ENCODE peak calls at places on chromosome 4, in four cellular contexts. S is AG08395, T is dermis blood vessel endothelial cell, E is foreskin fibroblast. G is an unnamed sample.

GRCh38 chr4:52748432-52748831 is 2.8 kb downstream of the ERVMER34-1 start:
- DNase-seq in S (no peak), T (no peak), E (no peak), G (no peak)

GRCh38 chr4:25234390-25235367 is 846 bp downstream of the PI4K2B start:
- DNase-seq in S (peak), T (peak), E (peak), G (peak)

GRCh38 chr4:78092850-78093249 is 35.7 kb downstream of the FRAS1 start:
- DNase-seq in S (no peak), T (no peak), E (no peak), G (no peak)

GRCh38 chr4:23930750-23931488 is 41.1 kb upstream of the PPARGC1A start:
- DNase-seq in S (peak), T (no peak), E (peak), G (peak)

GRCh38 chr4:157792716-157793115 is 380.1 kb downstream of the GASK1B start:
- DNase-seq in S (no peak), T (no peak), E (no peak), G (no peak)

GRCh38 chr4:141389649-141390048 is 169.0 kb downstream of the ZNF330 start:
- DNase-seq in S (no peak), T (peak), E (no peak), G (no peak)

GRCh38 chr4:43782391-43782790 is 666.2 kb downstream of the KCTD8 start:
- DNase-seq in S (no peak), T (peak), E (no peak), G (no peak)

GRCh38 chr4:28518781-28519180 is 1658.1 kb downstream of the STIM2 start:
- DNase-seq in S (peak), T (no peak), E (peak), G (no peak)

GRCh38 chr4:879730-880079 is 52.4 kb downstream of the GAK start:
- DNase-seq in S (no peak), T (no peak), E (no peak), G (no peak)

GRCh38 chr4:28772066-28772465 is 1911.4 kb downstream of the STIM2 start:
- DNase-seq in S (peak), T (no peak), E (peak), G (no peak)

GRCh38 chr4:180398564-180398963 is 1844.6 kb upstream of the TENM3 start:
- DNase-seq in S (no peak), T (no peak), E (no peak), G (no peak)

GRCh38 chr4:155966661-155967060 is 13.0 kb upstream of the CTSO start:
- DNase-seq in S (no peak), T (no peak), E (no peak), G (no peak)

GRCh38 chr4:138200236-138200590 is 41.9 kb downstream of the SLC7A11 start:
- DNase-seq in S (no peak), T (no peak), E (no peak), G (no peak)

GRCh38 chr4:140343303-140343702 is 30.1 kb upstream of the SCOC start:
- DNase-seq in S (no peak), T (peak), E (no peak), G (peak)

GRCh38 chr4:183099537-183100297 is 660 bp downstream of the WWC2 start:
- DNase-seq in S (peak), T (peak), E (no peak), G (peak)

GRCh38 chr4:114250439-114250891 is 271.0 kb upstream of the ARSJ start:
- DNase-seq in S (no peak), T (no peak), E (no peak), G (no peak)

GRCh38 chr4:33184684-33185083 is 2464.5 kb downstream of the PCDH7 start:
- DNase-seq in S (no peak), T (no peak), E (no peak), G (no peak)

GRCh38 chr4:183960021-183960420 is 54.9 kb downstream of the STOX2 start:
- DNase-seq in S (peak), T (no peak), E (no peak), G (no peak)

GRCh38 chr4:55393461-55394320 is 2.1 kb upstream of the TMEM165 start:
- DNase-seq in S (no peak), T (no peak), E (peak), G (no peak)

GRCh38 chr4:54184581-54184980 is 44.5 kb upstream of the PDGFRA start:
- DNase-seq in S (no peak), T (no peak), E (no peak), G (no peak)

GRCh38 chr4:182448281-182449151 is 205.3 kb downstream of the TENM3 start:
- DNase-seq in S (peak), T (peak), E (peak), G (peak)

GRCh38 chr4:123291329-123291728 is 105.3 kb upstream of the SPRY1 start:
- DNase-seq in S (no peak), T (peak), E (peak), G (no peak)

GRCh38 chr4:44434247-44434646 is 14.4 kb downstream of the KCTD8 start:
- DNase-seq in S (no peak), T (no peak), E (no peak), G (no peak)

GRCh38 chr4:2932561-2932950 is 30.6 kb downstream of the NOP14 start:
- DNase-seq in S (no peak), T (no peak), E (no peak), G (no peak)

G was measured in lung.